ENCODE peak calls at places on chromosomes 13 and 19, in seven cellular contexts. T is kidney epithelial cell, Y is AG04450, D is tibial nerve, U is fibroblast of villous mesenchyme, A is neural progenitor cell, L is fibroblast of lung. J is an unnamed sample.
A peak's percentile ranks its signal among the peaks of the same experiment; 100 is the strongest.

GRCh38 chr19:10043286-10043927 is 30.1 kb downstream of the RDH8 start:
- DNase-seq in U (no peak), A (peak; percentile 56), L (peak; percentile 60), Y (no peak), D (no peak), T (no peak), J (no peak)

GRCh38 chr13:50126378-50127016 is 111.3 kb downstream of the KCNRG start:
- DNase-seq in U (peak; percentile 59), Y (no peak), D (no peak), A (peak; percentile 48), T (no peak), L (peak; percentile 71), J (no peak)

GRCh38 chr13:30766957-30767603 is 31.7 kb downstream of the ALOX5AP start:
- DNase-seq in A (no peak), T (no peak), D (no peak), L (no peak), Y (no peak), U (no peak), J (no peak)

GRCh38 chr13:113744197-113745000 is 14.6 kb upstream of the TMEM255B start:
- DNase-seq in T (no peak), A (no peak), Y (no peak), L (no peak), D (no peak), U (no peak), J (no peak)

GRCh38 chr19:7482584-7483439 is 6.0 kb downstream of the PEX11G start:
- DNase-seq in T (no peak), U (peak; percentile 30), L (peak; percentile 14), D (no peak), Y (no peak), A (peak; percentile 65), J (no peak)

GRCh38 chr13:110874508-110874960 is 40.3 kb downstream of the ANKRD10 start:
- DNase-seq in U (peak; percentile 73), A (peak; percentile 89), D (peak; percentile 81), L (peak; percentile 64), Y (no peak), T (no peak), J (peak; percentile 88)

GRCh38 chr13:20124303-20124702 is 36.5 kb downstream of the GJA3 start:
- DNase-seq in U (no peak), T (no peak), D (no peak), A (no peak), L (no peak), Y (no peak), J (peak; percentile 5)

GRCh38 chr13:43132911-43133310 is 109.5 kb downstream of the DNAJC15 start:
- DNase-seq in A (peak; percentile 26), D (no peak), Y (no peak), T (no peak), U (no peak), L (no peak), J (no peak)

GRCh38 chr19:51508059-51508733 is 6.6 kb upstream of the SIGLEC12 start:
- DNase-seq in U (no peak), L (no peak), T (no peak), Y (no peak), D (no peak), A (no peak), J (no peak)

GRCh38 chr13:55244991-55245644 is 1895.6 kb upstream of the PRR20A start:
- DNase-seq in T (no peak), U (no peak), D (no peak), L (peak; percentile 9), Y (no peak), A (peak; percentile 70), J (no peak)

GRCh38 chr19:40282209-40282580 is 3.0 kb downstream of the AKT2 start:
- DNase-seq in Y (no peak), D (no peak), T (no peak), A (no peak), U (no peak), L (no peak), J (no peak)

GRCh38 chr13:75324413-75324940 is 157.5 kb downstream of the TBC1D4 start:
- DNase-seq in Y (no peak), L (no peak), T (no peak), D (no peak), A (no peak), U (no peak), J (no peak)

GRCh38 chr13:51221674-51222509 is at the start of gene FAM124A:
- DNase-seq in A (peak; percentile 91), U (peak; percentile 24), T (no peak), D (peak; percentile 9), L (peak; percentile 20), Y (no peak), J (no peak)

GRCh38 chr19:1047696-1048147 is 7.8 kb downstream of the ABCA7 start:
- DNase-seq in A (no peak), D (no peak), Y (no peak), T (no peak), U (no peak), L (no peak), J (no peak)

GRCh38 chr13:97549201-97549600 is 115.2 kb downstream of the RAP2A start:
- DNase-seq in T (no peak), A (no peak), Y (no peak), D (no peak), L (no peak), U (no peak), J (no peak)

GRCh38 chr19:29934257-29934656 is 7.8 kb upstream of the URI1 start:
- DNase-seq in L (no peak), T (no peak), D (no peak), Y (no peak), A (no peak), U (no peak), J (no peak)

GRCh38 chr19:1132625-1133383 is 29.0 kb downstream of the GPX4 start:
- DNase-seq in D (no peak), Y (no peak), U (peak; percentile 45), L (no peak), T (no peak), A (no peak), J (no peak)

GRCh38 chr19:58305065-58305931 is at the start of gene ERVK3-1:
- DNase-seq in U (peak; percentile 99), T (peak; percentile 95), Y (peak; percentile 94), D (peak; percentile 87), L (peak; percentile 97), A (peak; percentile 97), J (peak; percentile 98)

GRCh38 chr19:20664917-20665781 is 3.8 kb upstream of the ZNF626 start:
- DNase-seq in D (no peak), T (no peak), A (peak; percentile 89), Y (no peak), L (peak; percentile 10), U (peak; percentile 81), J (no peak)

GRCh38 chr19:47228168-47228936 is 2.6 kb downstream of the BBC3 start:
- DNase-seq in D (peak; percentile 41), Y (no peak), A (peak; percentile 64), T (no peak), L (peak; percentile 11), U (peak; percentile 30), J (no peak)

GRCh38 chr19:47228937-47229673 is 1.9 kb downstream of the BBC3 start:
- DNase-seq in D (peak; percentile 34), T (no peak), L (peak; percentile 50), A (peak; percentile 40), U (peak; percentile 51), Y (no peak), J (no peak)

GRCh38 chr19:47227347-47228167 is 3.4 kb downstream of the BBC3 start:
- DNase-seq in D (peak; percentile 85), A (peak; percentile 97), L (peak; percentile 97), Y (peak; percentile 84), U (peak; percentile 98), T (peak; percentile 78), J (peak; percentile 95)

GRCh38 chr19:47226426-47227346 is 4.3 kb downstream of the BBC3 start:
- DNase-seq in U (peak; percentile 83), D (peak; percentile 85), A (peak; percentile 66), L (peak; percentile 79), Y (no peak), T (no peak), J (peak; percentile 93)

DNA sequence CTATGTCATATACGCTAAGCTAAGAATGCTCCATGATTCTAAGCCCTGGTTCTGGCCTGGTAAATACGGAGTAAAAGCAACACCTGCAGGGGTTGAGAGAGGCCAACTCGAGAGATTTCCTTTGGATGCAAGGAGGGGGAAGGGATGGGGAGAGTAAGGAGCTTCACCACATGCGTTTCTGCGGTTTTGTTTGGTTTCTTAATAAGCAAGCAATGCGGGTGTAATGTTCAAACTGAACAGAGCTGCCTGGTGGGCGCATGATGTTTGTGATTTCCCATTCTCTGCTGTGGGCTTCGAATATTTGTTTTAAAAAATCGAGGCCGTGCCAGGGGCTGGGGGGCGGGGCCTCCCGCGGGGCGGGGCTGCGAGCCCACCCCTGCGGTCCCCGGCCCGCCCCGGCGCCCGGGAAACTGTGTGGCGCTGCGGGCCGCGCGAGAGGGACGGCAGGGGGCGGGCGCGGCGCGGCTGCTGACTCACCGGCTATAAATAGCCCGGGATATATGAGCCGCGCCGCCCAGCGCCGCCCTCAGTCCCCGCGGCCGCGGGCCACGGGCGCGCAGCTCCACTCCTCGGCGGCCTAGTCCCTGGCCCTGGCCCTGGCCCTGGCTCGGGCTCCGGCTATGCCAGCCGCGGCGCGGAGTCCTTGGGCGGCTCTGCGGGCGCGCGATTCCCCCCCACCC is 5.1 kb downstream of the BBC3 start:
- DNase-seq in T (no peak), D (peak; percentile 79), U (peak; percentile 88), L (peak; percentile 87), Y (peak; percentile 59), A (peak; percentile 96), J (peak; percentile 90)
- TF ChIP-seq CTCF in T (no peak), D (peak; percentile 87), U (peak; percentile 14), L (no peak), Y (no peak), A (peak; percentile 40), J (peak; percentile 23)

GRCh38 chr13:67515895-67516294 is 285.8 kb upstream of the PCDH9 start:
- DNase-seq in A (no peak), Y (peak; percentile 66), D (no peak), U (peak; percentile 38), T (peak; percentile 7), L (peak; percentile 92), J (no peak)
- H3K4me3 ChIP-seq in A (no peak overlapping the region), Y (no peak overlapping the region), D (no peak overlapping the region), U (no peak overlapping the region), T (no peak overlapping the region), L (no peak overlapping the region), J (no peak overlapping the region)

GRCh38 chr19:41366089-41366488 is 2.1 kb upstream of the B9D2 start:
- DNase-seq in L (no peak), T (no peak), A (no peak), U (no peak), D (no peak), Y (no peak), J (no peak)
- TF ChIP-seq CTCF in L (no peak), T (peak; percentile 9), A (peak; percentile 21), U (peak; percentile 16), D (no peak), Y (peak; percentile 26), J (no peak)

GRCh38 chr19:48968179-48968661 is 3.1 kb downstream of the FTL start:
- DNase-seq in D (no peak), L (peak; percentile 53), A (no peak), U (no peak), Y (no peak), T (no peak), J (no peak)

GRCh38 chr19:48966541-48967345 is 1.6 kb downstream of the FTL start:
- DNase-seq in U (peak; percentile 13), D (no peak), A (peak; percentile 79), T (no peak), Y (no peak), L (no peak), J (no peak)

GRCh38 chr19:48965806-48966540 is 864 bp downstream of the FTL start:
- DNase-seq in A (peak; percentile 95), D (peak; percentile 91), U (peak; percentile 77), Y (no peak), T (no peak), L (peak; percentile 80), J (peak; percentile 92)

GRCh38 chr19:48968813-48969218 is 3.7 kb downstream of the FTL start:
- DNase-seq in U (no peak), D (no peak), A (no peak), L (no peak), T (no peak), Y (no peak), J (no peak)

GRCh38 chr19:48967346-48968178 is 2.5 kb downstream of the FTL start:
- DNase-seq in T (no peak), D (peak; percentile 57), A (no peak), U (peak; percentile 81), Y (no peak), L (peak; percentile 78), J (no peak)
- H3K4me3 ChIP-seq in T (no peak overlapping the region), D (peak overlapping the region; percentile 88), A (no peak overlapping the region), U (peak overlapping the region; percentile 81), Y (peak overlapping the region; percentile 100), L (peak overlapping the region; percentile 99), J (peak overlapping the region; percentile 87)

J was measured in coronary artery.